ENCODE peak calls at places on chromosomes 3 and 15, in ten cellular contexts. E, X, U, T, A, R, C, B, F and Z are unnamed samples.

GRCh38 chr15:50182233-50183013 is 427 bp downstream of the SLC27A2 start:
- DNase-seq in B (peak; percentile 15), F (peak; percentile 81), U (peak; percentile 36), R (peak; percentile 47), T (peak; percentile 14), X (no peak), A (peak; percentile 10), E (no peak), C (peak; percentile 68), Z (peak; percentile 29)

GRCh38 chr3:45580142-45580541 is 14.4 kb upstream of the LIMD1 start:
- DNase-seq in U (no peak), F (no peak), B (no peak), E (no peak), C (no peak), T (peak; percentile 14), R (no peak), A (no peak), X (peak; percentile 12), Z (no peak)

GRCh38 chr15:35080226-35080625 is 4.9 kb downstream of the NANOGP8 start:
- DNase-seq in F (no peak), A (no peak), X (no peak), T (no peak), C (no peak), E (no peak), B (peak; percentile 30), R (peak; percentile 13), U (no peak), Z (no peak)

GRCh38 chr3:115208066-115208750 is 61.1 kb upstream of the ZBTB20 start:
- DNase-seq in A (no peak), B (no peak), C (no peak), X (no peak), F (no peak), U (no peak), E (no peak), R (no peak), T (peak; percentile 70), Z (no peak)

GRCh38 chr15:51424780-51425179 is 83.3 kb downstream of the GLDN start:
- DNase-seq in T (no peak), C (no peak), B (no peak), A (no peak), U (no peak), X (no peak), R (no peak), F (no peak), E (no peak), Z (no peak)

GRCh38 chr3:156142649-156143048 is 22.3 kb downstream of the KCNAB1 start:
- DNase-seq in B (no peak), U (no peak), A (peak; percentile 50), F (no peak), C (no peak), T (no peak), X (no peak), R (no peak), E (no peak), Z (no peak)

GRCh38 chr15:60087561-60087960 is 83.5 kb downstream of the FOXB1 start:
- DNase-seq in C (no peak), A (peak; percentile 43), U (no peak), E (no peak), B (no peak), T (no peak), F (no peak), X (no peak), R (peak; percentile 49), Z (no peak)

GRCh38 chr15:67941643-67942315 is 101.9 kb upstream of the RNU6-1 start:
- DNase-seq in X (no peak), E (no peak), U (no peak), T (no peak), B (peak; percentile 12), C (no peak), F (no peak), A (peak; percentile 40), R (peak; percentile 52), Z (peak; percentile 19)

GRCh38 chr3:173249457-173249856 is 108.4 kb upstream of the SPATA16 start:
- DNase-seq in E (no peak), A (no peak), R (no peak), T (no peak), C (no peak), F (no peak), B (no peak), X (no peak), U (no peak), Z (no peak)

GRCh38 chr3:10389995-10390394 is 69.1 kb upstream of the SEC13 start:
- DNase-seq in R (no peak), B (no peak), F (no peak), E (no peak), A (no peak), C (peak; percentile 21), T (no peak), X (no peak), U (no peak), Z (no peak)

GRCh38 chr3:119240582-119241434 is at the start of gene B4GALT4:
- DNase-seq in A (peak; percentile 80), B (peak; percentile 84), C (peak; percentile 91), R (peak; percentile 86), F (peak; percentile 97), X (peak; percentile 94), E (peak; percentile 35), T (peak; percentile 85), U (peak; percentile 93), Z (peak; percentile 88)

GRCh38 chr3:197734667-197735318 is 1.9 kb downstream of the RUBCN start:
- DNase-seq in R (no peak), T (no peak), C (peak; percentile 93), U (no peak), F (no peak), E (no peak), A (no peak), X (no peak), B (no peak), Z (no peak)

GRCh38 chr15:68022061-68022460 is 32.1 kb upstream of the PIAS1 start:
- DNase-seq in F (no peak), A (no peak), T (no peak), R (no peak), X (peak; percentile 81), B (no peak), U (peak; percentile 8), E (no peak), C (no peak), Z (no peak)

GRCh38 chr3:182802413-182802812 is 9.1 kb downstream of the ATP11B start:
- DNase-seq in B (no peak), F (no peak), E (no peak), A (no peak), T (no peak), U (no peak), C (no peak), X (no peak), R (peak; percentile 32), Z (no peak)

GRCh38 chr15:53974121-53974520 is 4.1 kb upstream of the UNC13C start:
- DNase-seq in A (no peak), C (no peak), U (no peak), X (no peak), T (no peak), E (no peak), B (no peak), R (no peak), F (no peak), Z (no peak)

GRCh38 chr15:25798207-25798931 is 64.8 kb downstream of the ATP10A start:
- DNase-seq in T (peak; percentile 71), C (no peak), U (no peak), F (peak; percentile 60), B (peak; percentile 54), E (no peak), X (no peak), R (peak; percentile 57), A (peak; percentile 8), Z (no peak)
- H3K4me3 ChIP-seq in T (no peak overlapping the region), C (no peak overlapping the region), U (no peak overlapping the region), F (no peak overlapping the region), B (no peak overlapping the region), E (no peak overlapping the region), X (no peak overlapping the region), R (no peak overlapping the region), A (no peak overlapping the region), Z (no peak overlapping the region)

GRCh38 chr15:100528833-100529428 is at the start of gene CERS3:
- DNase-seq in X (no peak), A (no peak), B (no peak), F (no peak), E (no peak), T (no peak), C (no peak), U (no peak), R (no peak), Z (no peak)
- TF ChIP-seq CTCF in X (no peak), A (no peak), B (no peak), F (no peak), E (no peak), T (no peak), C (no peak), U (no peak), R (no peak), Z (no peak)

DNA sequence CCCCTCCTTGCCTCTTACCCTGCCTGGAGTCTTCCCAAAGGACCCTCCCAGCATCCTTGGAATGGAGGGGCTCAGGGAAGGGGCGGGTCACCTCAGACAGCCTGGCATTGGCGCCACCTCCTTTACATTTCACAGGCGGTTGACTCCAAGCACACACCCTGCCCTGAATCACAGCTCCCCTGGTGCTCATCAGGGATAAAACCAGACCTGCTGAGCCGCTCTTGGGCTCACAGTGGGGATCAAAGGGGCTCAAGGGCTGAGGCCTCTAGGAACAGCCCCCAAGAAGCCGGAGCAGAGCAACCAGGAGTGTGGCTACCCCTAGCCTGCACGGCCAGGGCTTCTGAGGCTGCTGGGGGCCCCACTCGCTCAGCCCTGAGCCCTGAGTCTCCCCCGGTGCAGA is 16.6 kb downstream of the LINGO1 start:
- DNase-seq in U (no peak), C (no peak), B (no peak), F (no peak), E (no peak), T (no peak), X (no peak), A (no peak), R (no peak), Z (no peak)
- H3K4me3 ChIP-seq in U (no peak overlapping the region), C (no peak overlapping the region), B (no peak overlapping the region), F (no peak overlapping the region), E (no peak overlapping the region), T (no peak overlapping the region), X (no peak overlapping the region), A (no peak overlapping the region), R (no peak overlapping the region), Z (no peak overlapping the region)

GRCh38 chr15:47431501-47431900 is 285.8 kb upstream of the SEMA6D start:
- DNase-seq in X (no peak), E (peak; percentile 27), A (peak; percentile 80), B (peak; percentile 97), U (no peak), T (no peak), R (peak; percentile 92), C (no peak), F (no peak), Z (peak; percentile 63)
- TF ChIP-seq CTCF in X (no peak), E (no peak), A (no peak), B (no peak), U (no peak), T (no peak), R (no peak), C (no peak), F (no peak), Z (no peak)